ENCODE peak calls at places on chromosomes 3 and 15, in six cellular contexts. C is endothelial cell of umbilical vein, A is upper lobe of left lung, Z is Panc1, B is HCT116, W is GM23338. R is an unnamed sample.

GRCh38 chr3:30496496-30496966 is 109.9 kb upstream of the TGFBR2 start:
- DNase-seq in C (no peak), A (no peak), Z (no peak), B (no peak), W (no peak), R (no peak)

GRCh38 chr3:33704891-33705290 is 13.2 kb downstream of the CLASP2 start:
- DNase-seq in C (no peak), A (no peak), Z (no peak), B (no peak), W (no peak), R (no peak)

GRCh38 chr15:56019819-56020218 is 26.4 kb upstream of the NEDD4 start:
- DNase-seq in C (no peak), A (no peak), Z (no peak), B (no peak), W (no peak), R (no peak)

GRCh38 chr15:95812491-95812890 is 518.0 kb upstream of the NR2F2 start:
- DNase-seq in C (peak; percentile 84), A (no peak), Z (no peak), B (no peak), W (no peak), R (no peak)

GRCh38 chr15:86572368-86572841 is 492.7 kb downstream of the AGBL1 start:
- DNase-seq in C (no peak), A (no peak), Z (no peak), B (no peak), W (no peak), R (no peak)

GRCh38 chr3:182713743-182714517 is 79.4 kb upstream of the ATP11B start:
- DNase-seq in C (peak; percentile 75), A (no peak), Z (peak; percentile 47), B (peak; percentile 60), W (peak; percentile 82), R (peak; percentile 86)

GRCh38 chr15:40405501-40406381 is at the start of gene IVD:
- DNase-seq in C (peak; percentile 97), A (peak; percentile 97), Z (peak; percentile 47), B (peak; percentile 88), W (peak; percentile 98), R (no peak)

GRCh38 chr3:40079845-40080240 is 229.7 kb upstream of the EIF1B start:
- DNase-seq in C (peak; percentile 44), A (no peak), Z (no peak), B (no peak), W (no peak), R (no peak)

GRCh38 chr15:101526442-101526841 is 36.9 kb upstream of the PCSK6 start:
- DNase-seq in C (no peak), A (no peak), Z (no peak), B (no peak), W (peak; percentile 37), R (no peak)

GRCh38 chr15:101528917-101529299 is 39.4 kb upstream of the PCSK6 start:
- DNase-seq in C (no peak), A (no peak), Z (no peak), B (no peak), W (no peak), R (no peak)

GRCh38 chr15:101526890-101527289 is 37.4 kb upstream of the PCSK6 start:
- DNase-seq in C (no peak), A (no peak), Z (no peak), B (no peak), W (no peak), R (no peak)

GRCh38 chr15:101530224-101530958 is 40.9 kb upstream of the PCSK6 start:
- DNase-seq in C (no peak), A (no peak), Z (no peak), B (no peak), W (no peak), R (no peak)

DNA sequence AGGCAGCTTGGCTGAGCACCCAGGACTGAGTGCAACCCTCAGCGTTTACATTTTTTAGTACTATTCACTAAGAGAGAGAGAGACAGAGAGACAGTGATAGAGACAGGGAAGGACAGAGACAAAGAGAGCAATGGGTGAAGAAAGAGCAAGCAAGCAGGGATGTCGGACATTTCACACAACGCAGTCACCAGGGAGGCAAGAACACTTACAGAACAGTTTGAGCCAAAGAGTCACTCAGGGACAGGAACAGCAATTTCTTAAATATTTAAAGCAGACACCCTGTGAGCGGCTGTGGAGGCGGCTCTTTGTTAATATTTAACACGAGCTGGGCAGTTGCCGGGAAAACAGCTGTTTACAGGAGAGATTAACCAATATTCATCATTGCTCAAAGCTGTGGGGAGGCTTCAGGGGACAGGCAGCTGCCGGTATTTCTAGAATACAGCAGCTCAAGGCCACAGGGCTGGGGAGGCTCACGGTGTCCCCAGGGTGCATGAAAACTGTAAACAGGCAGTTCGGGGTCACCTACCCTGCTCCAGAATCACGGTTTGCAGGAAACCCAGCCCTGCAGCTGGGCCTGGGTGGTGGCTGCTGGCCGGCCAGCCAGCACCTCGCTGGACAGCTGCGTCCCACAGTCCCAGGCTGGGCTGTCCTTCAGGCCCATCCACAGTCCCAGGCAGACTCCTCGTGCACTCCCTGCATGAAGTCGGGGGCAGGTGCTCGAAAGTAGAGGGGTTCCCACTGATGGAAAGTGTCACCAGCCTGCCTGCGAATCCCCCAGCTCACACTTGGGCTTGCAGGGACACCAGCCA is 38.8 kb upstream of the PCSK6 start:
- DNase-seq in C (no peak), A (no peak), Z (no peak), B (no peak), W (no peak), R (no peak)
- TF ChIP-seq POLR2AphosphoS5 in C (no peak), A (no peak), Z (no peak), B (no peak), W (no peak), R (no peak)

GRCh38 chr3:197367081-197367780 is 68.8 kb upstream of the DLG1 start:
- DNase-seq in C (no peak), A (peak; percentile 92), Z (no peak), B (no peak), W (peak; percentile 16), R (no peak)
- H3K27ac ChIP-seq in C (no peak overlapping the region), A (no peak overlapping the region), Z (no peak overlapping the region), B (no peak overlapping the region), W (no peak overlapping the region), R (no peak overlapping the region)

DNA sequence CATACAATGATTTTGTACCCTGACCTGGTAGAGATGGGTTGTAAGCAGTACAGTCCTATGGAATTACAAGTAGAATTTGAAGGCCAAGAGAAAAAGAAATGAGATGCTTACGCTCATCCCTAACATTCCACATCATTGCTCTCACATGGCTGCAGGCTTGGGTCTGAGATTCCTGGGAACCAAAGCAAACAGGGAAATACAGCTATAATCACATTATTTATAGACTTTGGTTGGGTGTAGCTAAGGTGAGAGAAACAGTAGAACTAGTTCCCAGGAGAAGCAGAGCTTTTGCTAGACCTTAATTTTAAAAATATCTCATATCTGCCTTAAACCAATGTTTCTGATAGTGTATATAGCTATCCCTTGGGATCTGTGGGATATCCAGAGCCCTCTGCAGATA is 51.4 kb downstream of the SLCO3A1 start:
- DNase-seq in C (no peak), A (no peak), Z (no peak), B (no peak), W (no peak), R (no peak)
- TF ChIP-seq POLR2AphosphoS5 in C (no peak), A (no peak), Z (no peak), B (no peak), W (no peak), R (no peak)

GRCh38 chr3:37944243-37944955 is 46.2 kb upstream of the VILL start:
- DNase-seq in C (peak; percentile 28), A (peak; percentile 34), Z (no peak), B (no peak), W (no peak), R (no peak)

GRCh38 chr3:37946531-37946889 is 44.1 kb upstream of the VILL start:
- DNase-seq in C (no peak), A (no peak), Z (no peak), B (no peak), W (no peak), R (no peak)

GRCh38 chr3:37943631-37944242 is 46.8 kb upstream of the VILL start:
- DNase-seq in C (no peak), A (no peak), Z (no peak), B (no peak), W (no peak), R (no peak)

GRCh38 chr3:37945407-37945802 is 45.2 kb upstream of the VILL start:
- DNase-seq in C (no peak), A (no peak), Z (no peak), B (no peak), W (no peak), R (no peak)

GRCh38 chr3:37945803-37946530 is 44.6 kb upstream of the VILL start:
- DNase-seq in C (peak; percentile 87), A (no peak), Z (no peak), B (peak; percentile 67), W (no peak), R (peak; percentile 75)
- H3K27ac ChIP-seq in C (peak overlapping the region; percentile 16), A (peak overlapping the region; percentile 62), Z (no peak overlapping the region), B (peak overlapping the region; percentile 71), W (no peak overlapping the region), R (peak overlapping the region; percentile 44)

R was measured in SK-N-MC.